ENCODE peak calls at places on chromosomes 6 and 20, in four cellular contexts. One of them, this sample, is unnamed.

GRCh38 chr6:105591053-105591452 is 188.2 kb upstream of the PREP start:
- DNase-seq in GM12878: peak; percentile 79
- DNase-seq in K562: no peak
- DNase-seq in HL-60: peak; percentile 66
- DNase-seq in this sample: no peak

GRCh38 chr6:105091140-105091829 is 88.5 kb downstream of the POPDC3 start:
- DNase-seq in GM12878: no peak
- DNase-seq in K562: no peak
- DNase-seq in HL-60: no peak
- DNase-seq in this sample: no peak

GRCh38 chr20:61159940-61160688 is 91.9 kb upstream of the CDH4 start:
- DNase-seq in K562: no peak
- DNase-seq in HL-60: no peak
- DNase-seq in GM12878: no peak
- DNase-seq in this sample: no peak

GRCh38 chr6:133241088-133241900 is at the start of gene EYA4:
- DNase-seq in HL-60: no peak
- DNase-seq in K562: no peak
- DNase-seq in GM12878: no peak
- DNase-seq in this sample: no peak

GRCh38 chr20:36298061-36298460 is 8.1 kb upstream of the DLGAP4 start:
- DNase-seq in GM12878: no peak
- DNase-seq in HL-60: no peak
- DNase-seq in K562: no peak
- DNase-seq in this sample: no peak

GRCh38 chr6:149783551-149783950 is 34.0 kb downstream of the PCMT1 start:
- DNase-seq in HL-60: no peak
- DNase-seq in K562: no peak
- DNase-seq in GM12878: no peak
- DNase-seq in this sample: no peak

GRCh38 chr6:53961679-53962370 is 149.4 kb upstream of the MLIP start:
- DNase-seq in K562: no peak
- DNase-seq in GM12878: no peak
- DNase-seq in HL-60: no peak
- DNase-seq in this sample: no peak

GRCh38 chr6:139983555-139984276 is 609.3 kb upstream of the CITED2 start:
- DNase-seq in GM12878: no peak
- DNase-seq in HL-60: no peak
- DNase-seq in K562: no peak
- DNase-seq in this sample: no peak

GRCh38 chr20:32557284-32557683 is 27.8 kb downstream of the NOL4L start:
- DNase-seq in K562: no peak
- DNase-seq in HL-60: no peak
- DNase-seq in GM12878: no peak
- DNase-seq in this sample: no peak

GRCh38 chr6:105900120-105900937 is 185.8 kb upstream of the PRDM1 start:
- DNase-seq in GM12878: no peak
- DNase-seq in HL-60: no peak
- DNase-seq in K562: peak; percentile 60
- DNase-seq in this sample: no peak

GRCh38 chr6:166381733-166382499 is 824 bp downstream of the MPC1 start:
- DNase-seq in K562: peak; percentile 90
- DNase-seq in HL-60: peak; percentile 76
- DNase-seq in GM12878: peak; percentile 42
- DNase-seq in this sample: peak; percentile 48

GRCh38 chr6:157891544-157892362 is 68.7 kb downstream of the SNX9 start:
- DNase-seq in GM12878: no peak
- DNase-seq in HL-60: peak; percentile 62
- DNase-seq in K562: peak; percentile 57
- DNase-seq in this sample: no peak

GRCh38 chr6:155395339-155395738 is 60.3 kb downstream of the NOX3 start:
- DNase-seq in K562: no peak
- DNase-seq in GM12878: no peak
- DNase-seq in HL-60: no peak
- DNase-seq in this sample: no peak

GRCh38 chr20:53149652-53150205 is 177.6 kb downstream of the TSHZ2 start:
- DNase-seq in K562: no peak
- DNase-seq in GM12878: no peak
- DNase-seq in HL-60: no peak
- DNase-seq in this sample: no peak

GRCh38 chr20:57792386-57793095 is 82.7 kb upstream of the PMEPA1 start:
- DNase-seq in K562: no peak
- DNase-seq in GM12878: no peak
- DNase-seq in HL-60: no peak
- DNase-seq in this sample: no peak

GRCh38 chr6:129183681-129184216 is 300.8 kb downstream of the LAMA2 start:
- DNase-seq in K562: no peak
- DNase-seq in GM12878: no peak
- DNase-seq in HL-60: no peak
- DNase-seq in this sample: no peak

GRCh38 chr6:77173472-77174074 is 289.7 kb downstream of the HTR1B start:
- DNase-seq in GM12878: no peak
- DNase-seq in K562: no peak
- DNase-seq in HL-60: no peak
- DNase-seq in this sample: no peak

GRCh38 chr20:47370850-47371782 is 14.6 kb upstream of the ZMYND8 start:
- DNase-seq in HL-60: no peak
- DNase-seq in K562: peak; percentile 64
- DNase-seq in GM12878: no peak
- DNase-seq in this sample: no peak

GRCh38 chr20:61628901-61629300 is 376.8 kb downstream of the CDH4 start:
- DNase-seq in K562: no peak
- DNase-seq in GM12878: no peak
- DNase-seq in HL-60: no peak
- DNase-seq in this sample: no peak

GRCh38 chr6:16355699-16356481 is 117.5 kb downstream of the GMPR start:
- DNase-seq in K562: no peak
- DNase-seq in HL-60: no peak
- DNase-seq in GM12878: no peak
- DNase-seq in this sample: no peak

DNA sequence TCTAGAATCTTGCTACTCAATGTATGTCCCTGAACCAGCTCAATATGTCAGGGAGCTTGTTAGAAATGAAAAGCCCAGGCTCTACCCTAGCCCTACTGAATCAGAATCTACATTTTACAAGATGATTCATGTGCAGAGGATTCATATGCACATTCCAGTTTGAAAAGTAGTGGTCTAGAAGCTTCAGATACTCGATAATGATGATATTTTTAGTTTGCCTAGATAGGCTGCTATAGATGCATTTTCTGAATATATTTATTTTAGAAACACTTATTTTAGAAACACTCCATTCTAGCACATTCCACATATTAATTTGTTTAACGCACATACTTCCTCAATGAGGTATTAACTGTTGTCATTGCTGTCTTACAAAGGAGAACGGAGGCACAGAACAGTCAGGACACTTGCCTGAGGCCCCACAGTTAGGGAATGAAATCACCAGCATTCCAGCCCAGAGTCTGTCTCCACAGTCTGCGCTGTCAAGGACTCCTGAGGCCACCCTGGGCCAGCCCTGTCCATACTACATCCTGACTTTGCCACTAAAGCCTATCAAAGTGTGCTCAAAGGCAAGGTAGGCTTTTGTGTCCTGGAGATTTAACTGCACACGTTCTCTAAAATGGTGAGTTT is 64.4 kb downstream of the SNAP25 start:
- DNase-seq in HL-60: no peak
- DNase-seq in K562: no peak
- DNase-seq in GM12878: no peak
- DNase-seq in this sample: no peak
- TF ChIP-seq SPI1 in HL-60: no peak
- TF ChIP-seq SPI1 in K562: no peak
- TF ChIP-seq SPI1 in GM12878: no peak
- TF ChIP-seq SPI1 in this sample: no peak

DNA sequence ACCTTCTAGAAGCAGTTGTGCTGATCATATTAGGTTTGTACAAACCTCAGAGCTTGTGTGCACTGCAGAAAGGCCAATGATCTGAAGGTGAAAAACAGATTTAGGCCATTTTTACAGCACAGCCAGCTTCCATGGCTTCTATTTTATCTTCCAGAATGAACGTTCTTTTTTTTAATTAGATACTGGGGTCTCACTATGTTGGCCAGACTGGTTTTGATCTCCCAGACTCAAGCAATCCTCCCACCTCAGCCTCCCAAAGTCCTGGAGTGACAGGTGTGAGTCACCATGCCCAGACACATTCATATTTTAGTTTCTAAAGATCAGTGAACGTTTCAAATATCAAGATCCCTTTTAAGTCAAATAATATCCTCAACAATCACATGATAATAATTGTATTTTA is 326.8 kb upstream of the JARID2 start:
- DNase-seq in HL-60: no peak
- DNase-seq in GM12878: no peak
- DNase-seq in K562: no peak
- DNase-seq in this sample: no peak
- TF ChIP-seq SPI1 in HL-60: no peak
- TF ChIP-seq SPI1 in GM12878: no peak
- TF ChIP-seq SPI1 in K562: no peak
- TF ChIP-seq SPI1 in this sample: no peak

GRCh38 chr6:31883699-31884098 is 4.9 kb upstream of the SLC44A4 start:
- DNase-seq in K562: no peak
- DNase-seq in HL-60: no peak
- DNase-seq in GM12878: no peak
- DNase-seq in this sample: no peak
- TF ChIP-seq SPI1 in K562: no peak
- TF ChIP-seq SPI1 in HL-60: no peak
- TF ChIP-seq SPI1 in GM12878: no peak
- TF ChIP-seq SPI1 in this sample: no peak

GRCh38 chr6:136930528-136930927 is 8.4 kb downstream of the SLC35D3 start:
- DNase-seq in K562: no peak
- DNase-seq in GM12878: no peak
- DNase-seq in HL-60: no peak
- DNase-seq in this sample: no peak

GRCh38 chr6:136923954-136924291 is 1.8 kb downstream of the SLC35D3 start:
- DNase-seq in HL-60: no peak
- DNase-seq in K562: no peak
- DNase-seq in GM12878: no peak
- DNase-seq in this sample: no peak

GRCh38 chr6:136926383-136926782 is 4.3 kb downstream of the SLC35D3 start:
- DNase-seq in GM12878: no peak
- DNase-seq in K562: no peak
- DNase-seq in HL-60: no peak
- DNase-seq in this sample: no peak

GRCh38 chr6:136923116-136923953 is 1.2 kb downstream of the SLC35D3 start:
- DNase-seq in K562: no peak
- DNase-seq in GM12878: no peak
- DNase-seq in HL-60: no peak
- DNase-seq in this sample: peak; percentile 26

DNA sequence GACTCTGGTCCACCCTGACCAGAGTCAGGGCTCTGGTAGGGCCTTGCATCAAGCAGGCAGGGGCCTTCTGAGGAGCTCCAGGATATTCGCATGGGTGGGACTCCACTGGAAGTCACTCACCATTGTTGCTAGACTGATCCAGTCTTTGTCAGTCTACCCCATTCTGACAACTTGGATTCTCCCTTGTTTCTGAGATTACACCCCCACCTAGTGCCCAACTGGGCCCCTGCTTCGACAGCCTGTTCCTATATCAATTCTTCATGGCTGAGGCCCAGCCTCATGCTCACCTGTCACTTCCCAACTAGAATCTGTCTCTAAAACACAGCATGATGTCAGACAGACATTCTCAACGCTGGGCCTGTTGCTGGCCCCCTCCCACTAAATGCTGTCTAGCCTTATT is 5.2 kb downstream of the SLC35D3 start:
- DNase-seq in GM12878: no peak
- DNase-seq in HL-60: peak; percentile 12
- DNase-seq in K562: peak; percentile 51
- DNase-seq in this sample: peak; percentile 14
- TF ChIP-seq SPI1 in GM12878: no peak
- TF ChIP-seq SPI1 in HL-60: no peak
- TF ChIP-seq SPI1 in K562: no peak
- TF ChIP-seq SPI1 in this sample: no peak

GRCh38 chr6:44457606-44458005 is 70.1 kb downstream of the CDC5L start:
- DNase-seq in GM12878: no peak
- DNase-seq in K562: no peak
- DNase-seq in HL-60: no peak
- DNase-seq in this sample: no peak

GRCh38 chr6:44456966-44457292 is 69.4 kb downstream of the CDC5L start:
- DNase-seq in K562: no peak
- DNase-seq in HL-60: no peak
- DNase-seq in GM12878: no peak
- DNase-seq in this sample: no peak

GRCh38 chr6:44454198-44454597 is 66.7 kb downstream of the CDC5L start:
- DNase-seq in K562: no peak
- DNase-seq in HL-60: no peak
- DNase-seq in GM12878: no peak
- DNase-seq in this sample: no peak

GRCh38 chr6:44458551-44458950 is 71.0 kb downstream of the CDC5L start:
- DNase-seq in HL-60: no peak
- DNase-seq in GM12878: no peak
- DNase-seq in K562: no peak
- DNase-seq in this sample: no peak

DNA sequence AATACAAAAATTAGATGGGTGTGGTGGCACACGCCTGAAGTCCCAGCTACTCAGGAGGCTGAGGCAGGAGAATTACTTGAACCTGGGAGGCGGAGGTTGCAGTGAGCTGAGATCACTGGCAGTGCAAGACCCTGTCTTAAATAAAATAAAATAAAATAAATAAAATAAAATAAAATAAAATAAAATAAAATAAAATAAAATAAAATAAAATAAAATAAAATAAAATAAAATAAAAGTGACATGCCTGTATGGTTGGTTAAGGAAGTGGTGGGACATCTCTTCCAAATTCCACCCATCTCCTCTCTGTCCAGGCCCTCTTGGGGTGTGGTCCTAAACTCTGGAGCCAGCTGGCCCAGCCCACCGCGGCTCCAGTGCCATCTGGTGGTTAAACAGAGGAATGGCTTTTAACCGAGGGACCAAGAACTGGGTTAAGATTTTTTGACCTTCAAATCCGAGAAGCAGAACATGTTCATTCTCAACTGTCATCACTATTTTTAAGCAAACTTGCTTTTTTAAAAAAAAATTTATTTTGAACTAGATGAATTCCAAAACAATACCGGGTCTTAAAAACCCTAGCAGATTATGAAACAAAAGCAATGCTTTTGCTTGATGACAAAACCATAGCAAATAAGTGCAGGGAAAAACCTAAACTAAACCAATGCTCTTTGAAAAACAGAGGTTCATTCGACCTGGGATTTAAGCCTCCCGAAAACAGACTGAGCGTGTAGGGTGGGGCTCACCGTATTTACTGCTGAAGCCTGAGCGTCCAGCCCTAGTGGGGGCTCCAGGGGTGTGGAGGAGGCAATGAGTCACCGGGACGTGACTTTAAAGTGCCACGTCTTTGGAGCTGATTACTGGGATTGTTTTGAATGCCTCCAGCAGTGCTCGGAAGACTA is 68.8 kb downstream of the CDC5L start:
- DNase-seq in GM12878: no peak
- DNase-seq in K562: peak; percentile 86
- DNase-seq in HL-60: peak; percentile 41
- DNase-seq in this sample: peak; percentile 45
- TF ChIP-seq SPI1 in GM12878: no peak
- TF ChIP-seq SPI1 in K562: no peak
- TF ChIP-seq SPI1 in HL-60: no peak
- TF ChIP-seq SPI1 in this sample: no peak